ENCODE peak calls at places on chromosomes 13 and 19, in nine cellular contexts. T, G, L, V, Z, P, C, U and B are unnamed samples.

GRCh38 chr13:112467236-112467635 is 91.1 kb downstream of the SPACA7 start:
- DNase-seq in C (no peak), Z (no peak), U (no peak), P (no peak), L (no peak), T (no peak), G (no peak), V (no peak), B (no peak)

GRCh38 chr19:12973236-12973635 is 3.9 kb downstream of the DAND5 start:
- DNase-seq in U (no peak), T (no peak), P (no peak), Z (no peak), G (no peak), L (no peak), C (no peak), V (no peak), B (no peak)

GRCh38 chr19:7720351-7720750 is 11.6 kb downstream of the CLEC4G start:
- DNase-seq in U (no peak), C (no peak), L (no peak), G (no peak), P (no peak), V (no peak), Z (no peak), T (no peak), B (no peak)

GRCh38 chr13:63636231-63636993 is 2220.8 kb upstream of the PCDH20 start:
- DNase-seq in C (no peak), U (no peak), Z (no peak), T (peak), V (no peak), L (no peak), G (no peak), P (no peak), B (peak)

GRCh38 chr19:35404879-35405622 is 34.2 kb downstream of the GPR42 start:
- DNase-seq in T (peak), L (no peak), P (peak), C (peak), G (no peak), V (peak), U (peak), Z (no peak), B (peak)

GRCh38 chr13:110454956-110455355 is 106.6 kb downstream of the RAB20 start:
- DNase-seq in T (no peak), P (no peak), C (no peak), Z (no peak), V (no peak), L (no peak), G (no peak), U (no peak), B (no peak)

GRCh38 chr13:93736111-93736510 is 509.5 kb downstream of the GPC6 start:
- DNase-seq in U (peak), P (no peak), V (no peak), L (no peak), G (no peak), T (peak), C (peak), Z (no peak), B (no peak)

GRCh38 chr13:26255717-26256277 is 1.9 kb downstream of the CDK8 start:
- DNase-seq in Z (no peak), T (peak), L (no peak), V (no peak), P (no peak), C (no peak), U (no peak), G (peak), B (peak)

GRCh38 chr13:22055259-22055658 is 384.4 kb downstream of the FGF9 start:
- DNase-seq in T (no peak), V (no peak), Z (no peak), C (no peak), G (peak), P (no peak), U (no peak), L (no peak), B (no peak)

GRCh38 chr19:17722655-17723240 is 3.5 kb downstream of the MAP1S start:
- DNase-seq in C (no peak), U (no peak), L (no peak), Z (no peak), T (no peak), P (no peak), G (no peak), V (no peak), B (no peak)

GRCh38 chr19:18322318-18322758 is 538 bp downstream of the LSM4 start:
- DNase-seq in T (peak), C (no peak), U (peak), Z (no peak), L (no peak), P (peak), G (peak), V (no peak), B (peak)

GRCh38 chr13:35478384-35479222 is 2.1 kb upstream of the MAB21L1 start:
- DNase-seq in V (no peak), U (no peak), T (no peak), G (peak), C (no peak), P (no peak), L (no peak), Z (no peak), B (peak)

DNA sequence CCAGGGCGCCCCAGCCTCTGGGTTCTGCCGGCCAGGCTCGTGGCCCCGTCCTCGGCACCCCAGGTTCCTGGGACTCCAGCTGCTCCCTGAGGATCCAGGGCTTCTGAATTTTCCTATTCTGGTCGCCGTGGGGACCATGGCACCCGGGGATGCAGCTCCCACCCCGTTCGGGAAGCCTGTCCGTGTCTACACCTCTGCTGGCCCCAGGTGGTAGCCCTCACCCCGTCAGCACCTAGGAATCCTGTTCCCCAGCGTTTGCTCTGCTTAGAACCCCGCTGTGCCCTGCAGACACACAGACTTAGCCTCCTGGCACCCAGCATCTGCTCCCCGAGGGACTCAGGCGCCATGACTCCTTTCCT is 960 bp downstream of the PPFIA3 start:
- DNase-seq in P (no peak), V (no peak), U (no peak), Z (no peak), G (no peak), L (no peak), T (no peak), C (no peak), B (no peak)
- H3K4me3 ChIP-seq in P (peak), V (peak), U (no peak), Z (no peak), G (no peak), L (no peak), T (no peak), C (no peak), B (no peak)

DNA sequence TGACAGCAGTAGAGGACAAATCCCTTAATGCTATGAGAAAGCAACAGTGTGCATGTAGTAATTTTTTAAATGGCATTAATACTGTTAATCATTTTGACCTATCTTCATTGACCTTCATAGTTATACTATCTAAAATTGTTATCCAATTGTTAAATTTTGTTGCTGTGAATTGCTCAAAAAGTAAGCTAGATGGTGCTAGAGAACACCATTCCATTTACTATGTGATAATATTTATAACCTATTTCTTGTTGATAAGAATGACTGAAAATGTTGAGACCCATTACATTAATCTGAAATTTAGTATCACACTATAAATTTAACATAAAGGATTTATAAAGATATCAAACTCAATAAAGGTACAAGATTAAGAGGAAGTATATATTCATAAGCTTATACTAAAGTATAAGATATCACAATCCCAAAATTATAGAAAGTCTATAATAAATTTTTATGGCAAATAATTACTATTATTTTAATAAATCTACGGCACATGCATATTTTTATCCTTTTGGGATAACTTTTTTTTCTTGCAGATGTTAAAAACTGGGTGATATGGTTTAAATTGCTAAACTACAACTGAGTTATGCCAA is 1573.3 kb downstream of the PCDH9 start:
- DNase-seq in C (no peak), U (peak), L (no peak), V (no peak), P (no peak), T (peak), Z (no peak), G (no peak), B (peak)
- TF ChIP-seq CTCF in C (peak), U (peak), L (no peak), V (peak), P (peak), T (peak), Z (peak), G (peak), B (peak)

DNA sequence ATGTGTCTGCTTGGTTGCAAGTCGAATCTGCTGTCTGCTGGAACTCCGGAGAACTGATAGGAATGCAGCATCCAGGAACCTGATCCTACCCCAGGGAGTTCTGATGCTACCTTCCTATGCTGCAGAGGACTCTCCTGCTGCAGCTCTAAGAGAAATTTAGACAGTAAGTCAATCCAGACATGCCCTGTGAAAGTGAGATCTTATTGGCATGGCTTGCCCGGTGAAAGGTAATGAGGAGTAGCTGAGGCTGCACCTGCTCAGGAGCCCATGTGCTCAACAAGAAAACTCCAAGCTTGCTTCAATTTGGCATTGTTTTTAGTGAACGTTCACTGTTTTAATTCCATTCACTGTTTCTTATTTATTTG is 217.3 kb upstream of the SERP2 start:
- DNase-seq in U (no peak), Z (no peak), L (no peak), P (no peak), T (no peak), V (no peak), G (no peak), C (no peak), B (no peak)
- H3K4me3 ChIP-seq in U (no peak), Z (no peak), L (no peak), P (no peak), T (peak), V (peak), G (no peak), C (no peak), B (peak)

GRCh38 chr13:87311165-87311564 is 360.0 kb upstream of the SLITRK5 start:
- DNase-seq in C (no peak), T (peak), Z (no peak), L (no peak), U (no peak), P (no peak), G (no peak), V (no peak), B (no peak)
- TF ChIP-seq CTCF in C (no peak), T (no peak), Z (no peak), L (no peak), U (no peak), P (no peak), G (no peak), V (no peak), B (no peak)

DNA sequence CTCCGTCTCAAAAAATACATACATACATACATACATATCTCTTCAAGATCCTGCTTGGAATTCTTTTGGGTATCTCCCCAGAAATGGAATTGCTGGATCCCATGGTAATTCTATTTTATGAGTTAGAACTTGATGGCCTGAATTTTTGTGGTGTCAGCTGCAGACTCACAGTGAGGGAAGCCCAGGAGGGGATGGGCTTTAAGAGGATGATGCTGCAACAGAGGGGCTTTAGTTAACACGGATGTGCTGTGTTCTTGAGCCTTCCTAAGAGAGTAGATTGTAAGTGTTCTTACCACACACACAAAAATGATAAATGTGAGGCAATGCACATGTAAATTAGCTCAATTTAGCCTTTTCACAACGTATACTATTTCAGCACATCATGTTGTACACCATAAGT is 31.8 kb downstream of the CACNG6 start:
- DNase-seq in Z (no peak), U (no peak), C (no peak), L (no peak), G (no peak), P (no peak), V (no peak), T (no peak), B (no peak)
- H3K4me3 ChIP-seq in Z (no peak), U (no peak), C (no peak), L (no peak), G (no peak), P (no peak), V (no peak), T (no peak), B (no peak)

DNA sequence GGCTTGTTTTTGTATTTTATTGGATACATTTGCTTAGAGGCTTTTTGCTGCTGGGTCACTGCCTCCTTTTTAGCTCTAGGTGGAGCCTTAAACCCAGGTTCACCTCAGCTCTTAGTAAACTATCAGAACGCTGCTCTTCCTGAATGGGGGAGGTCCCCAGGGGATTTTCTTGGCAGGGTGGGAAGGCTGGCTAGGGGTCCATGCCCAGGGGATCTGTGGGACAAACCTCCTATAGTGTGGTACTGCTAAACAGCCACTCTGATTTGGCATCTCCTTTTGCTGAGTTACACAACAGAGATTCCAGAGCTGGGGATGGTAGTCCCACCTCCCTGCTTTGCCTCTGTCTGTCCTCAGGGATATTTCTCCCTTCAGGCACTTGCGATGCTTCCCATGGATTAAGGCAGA is 204.9 kb downstream of the ZIC5 start:
- DNase-seq in G (no peak), C (no peak), L (no peak), U (no peak), V (no peak), T (no peak), Z (no peak), P (no peak), B (no peak)
- TF ChIP-seq CTCF in G (no peak), C (no peak), L (no peak), U (no peak), V (no peak), T (no peak), Z (peak), P (no peak), B (no peak)

DNA sequence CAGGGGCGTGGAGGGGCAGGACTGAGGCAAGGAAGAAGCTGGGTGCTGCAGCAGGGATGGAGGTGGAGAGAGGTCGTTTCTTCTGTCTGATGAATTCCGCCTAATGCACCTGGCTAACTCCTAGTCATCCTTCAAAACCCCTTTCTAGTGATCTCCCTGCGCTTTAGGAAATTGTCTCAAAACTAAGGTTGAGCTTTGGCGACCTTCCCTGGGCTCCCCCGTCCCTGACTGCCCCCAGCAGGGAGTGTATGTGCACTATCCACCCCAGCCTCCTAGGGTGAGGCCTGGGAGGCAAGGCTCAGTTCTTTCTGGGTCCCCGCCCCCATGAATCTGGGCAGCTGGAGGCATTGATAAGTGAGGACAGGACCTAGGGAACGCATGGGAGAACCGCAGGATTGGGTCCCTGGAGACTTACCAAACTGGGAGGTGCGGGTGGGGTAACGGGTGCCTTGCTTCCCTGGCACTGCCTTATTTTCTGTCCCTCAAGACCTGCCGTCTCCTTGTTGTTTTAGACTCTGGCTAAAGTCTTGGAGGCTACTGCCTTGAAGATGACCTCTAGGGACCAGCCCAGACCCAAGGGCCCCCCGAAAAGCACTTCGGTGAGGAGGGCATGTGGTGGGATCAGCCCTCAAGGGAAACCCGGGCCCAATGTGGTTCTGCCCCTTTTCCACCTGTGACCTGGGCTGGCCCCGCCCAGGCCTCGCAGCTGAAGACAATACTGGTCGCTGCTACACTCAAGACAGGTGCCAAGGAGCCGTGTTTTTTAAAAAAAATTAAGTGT is 512 bp downstream of the TLE6 start:
- DNase-seq in P (no peak), G (no peak), T (no peak), C (no peak), Z (no peak), L (no peak), V (no peak), U (no peak), B (no peak)
- H3K4me3 ChIP-seq in P (peak), G (peak), T (peak), C (peak), Z (no peak), L (no peak), V (peak), U (peak), B (no peak)